ENCODE peak calls at places on chromosomes 2 and 18, in four cellular contexts. H is AG09319, O is cardiac muscle cell, I is PC-3. C is an unnamed sample.
A peak's percentile ranks its signal among the peaks of the same experiment; 100 is the strongest.

GRCh38 chr2:238379096-238379810 is 47.5 kb upstream of the ASB1 start:
- DNase-seq in O (no peak), H (no peak), I (peak; percentile 37), C (no peak)

GRCh38 chr18:361941-362913 is 94.4 kb upstream of the THOC1 start:
- DNase-seq in H (peak; percentile 96), I (peak; percentile 17), O (peak; percentile 53), C (no peak)

GRCh38 chr2:160984426-160985077 is 175.7 kb upstream of the TANK start:
- DNase-seq in O (peak; percentile 84), H (no peak), I (no peak), C (no peak)

GRCh38 chr18:51235011-51235789 is 37.7 kb upstream of the MEX3C start:
- DNase-seq in O (no peak), H (no peak), I (peak; percentile 3), C (no peak)

GRCh38 chr2:62814132-62814531 is 108.6 kb downstream of the EHBP1 start:
- DNase-seq in O (no peak), H (peak; percentile 4), I (no peak), C (no peak)

GRCh38 chr2:80288576-80288975 is 16.0 kb downstream of the LRRTM1 start:
- DNase-seq in I (no peak), H (no peak), O (peak; percentile 47), C (no peak)

GRCh38 chr2:127254386-127254981 is 34.4 kb upstream of the CYP27C1 start:
- DNase-seq in I (peak; percentile 55), H (no peak), O (no peak), C (no peak)

GRCh38 chr2:64716569-64716968 is 62.9 kb upstream of the SERTAD2 start:
- DNase-seq in I (no peak), O (no peak), H (no peak), C (no peak)

GRCh38 chr2:186518945-186519344 is 32.9 kb downstream of the ZC3H15 start:
- DNase-seq in O (no peak), I (no peak), H (no peak), C (no peak)

GRCh38 chr2:24971300-24971549 is 530 bp downstream of the DNAJC27 start:
- DNase-seq in I (no peak), H (no peak), O (no peak), C (no peak)

GRCh38 chr2:27647289-27647688 is 16.1 kb downstream of the SUPT7L start:
- DNase-seq in I (no peak), O (no peak), H (no peak), C (no peak)

GRCh38 chr2:56232912-56233311 is 49.1 kb downstream of the CCDC85A start:
- DNase-seq in O (no peak), H (no peak), I (no peak), C (no peak)

GRCh38 chr2:177604291-177605065 is 211.9 kb downstream of the AGPS start:
- DNase-seq in H (peak; percentile 61), O (peak; percentile 69), I (peak; percentile 76), C (no peak)

GRCh38 chr2:170498559-170498958 is 216.6 kb upstream of the SP5 start:
- DNase-seq in O (no peak), I (no peak), H (no peak), C (no peak)

GRCh38 chr2:217618744-217619143 is 384.1 kb downstream of the TNS1 start:
- DNase-seq in H (no peak), I (no peak), O (no peak), C (no peak)

GRCh38 chr2:227324671-227325055 is 388 bp upstream of the MFF start:
- DNase-seq in I (no peak), O (no peak), H (no peak), C (no peak)

GRCh38 chr2:223042704-223043118 is 9.3 kb upstream of the KCNE4 start:
- DNase-seq in I (peak; percentile 77), O (no peak), H (no peak), C (no peak)

GRCh38 chr2:25030702-25031101 is 11.2 kb upstream of the EFR3B start:
- DNase-seq in I (no peak), O (no peak), H (no peak), C (no peak)

GRCh38 chr18:28961669-28962228 is 784.8 kb upstream of the CDH2 start:
- DNase-seq in I (peak; percentile 73), O (peak; percentile 71), H (no peak), C (no peak)

GRCh38 chr2:106575955-106576354 is 88.8 kb downstream of the CD8B2 start:
- DNase-seq in I (no peak), H (peak; percentile 7), O (peak; percentile 57), C (no peak)

GRCh38 chr2:69223759-69224494 is 163.1 kb downstream of the GFPT1 start:
- DNase-seq in H (no peak), I (peak; percentile 26), O (no peak), C (no peak)

GRCh38 chr2:239107936-239108335 is 260.1 kb downstream of the TWIST2 start:
- DNase-seq in H (no peak), O (no peak), I (no peak), C (no peak)

GRCh38 chr2:123738643-123739042 is 286.4 kb upstream of the CNTNAP5 start:
- DNase-seq in I (peak; percentile 94), H (no peak), O (no peak), C (no peak)

GRCh38 chr2:222613715-222614331 is 42.1 kb downstream of the FARSB start:
- DNase-seq in H (no peak), I (peak; percentile 61), O (peak; percentile 60), C (no peak)

GRCh38 chr2:45984896-45985488 is 312.2 kb upstream of the EPAS1 start:
- DNase-seq in O (no peak), H (no peak), I (no peak), C (no peak)

GRCh38 chr18:11951390-11951851 is 29.9 kb upstream of the IMPA2 start:
- DNase-seq in I (no peak), O (peak; percentile 18), H (no peak), C (no peak)

GRCh38 chr2:23021311-23022120 is 363.5 kb upstream of the KLHL29 start:
- DNase-seq in H (no peak), I (no peak), O (no peak), C (no peak)

GRCh38 chr2:85244798-85245197 is 83.0 kb downstream of the TGOLN2 start:
- DNase-seq in O (no peak), H (no peak), I (no peak), C (no peak)

GRCh38 chr2:169066817-169067356 is 2.5 kb upstream of the DHRS9 start:
- DNase-seq in O (no peak), I (no peak), H (no peak), C (no peak)

GRCh38 chr2:52391576-52391975 is 1359.6 kb upstream of the NRXN1 start:
- DNase-seq in I (no peak), O (no peak), H (no peak), C (no peak)

GRCh38 chr2:173415663-173416469 is 61.2 kb downstream of the CDCA7 start:
- DNase-seq in H (no peak), O (no peak), I (no peak), C (no peak)

GRCh38 chr2:69589973-69590652 is 53.4 kb downstream of the AAK1 start:
- DNase-seq in I (no peak), H (no peak), O (no peak), C (no peak)

GRCh38 chr2:85314884-85315242 is 12.9 kb downstream of the TGOLN2 start:
- DNase-seq in O (no peak), H (no peak), I (no peak), C (no peak)

GRCh38 chr18:32661486-32662299 is 111.1 kb downstream of the KLHL14 start:
- DNase-seq in H (no peak), O (no peak), I (peak; percentile 51), C (no peak)

GRCh38 chr2:238596571-238597551 is 170.1 kb downstream of the ASB1 start:
- DNase-seq in H (peak; percentile 83), I (peak; percentile 94), O (no peak), C (no peak)

GRCh38 chr18:23302852-23303527 is 150.1 kb upstream of the RIOK3 start:
- DNase-seq in I (no peak), H (peak; percentile 49), O (no peak), C (no peak)

GRCh38 chr2:47653909-47654789 is 128.8 kb upstream of the MSH6 start:
- DNase-seq in I (peak; percentile 75), H (no peak), O (peak; percentile 60), C (no peak)
- TF ChIP-seq CTCF in I (peak; percentile 66), H (peak; percentile 6), O (peak; percentile 72), C (no peak)

DNA sequence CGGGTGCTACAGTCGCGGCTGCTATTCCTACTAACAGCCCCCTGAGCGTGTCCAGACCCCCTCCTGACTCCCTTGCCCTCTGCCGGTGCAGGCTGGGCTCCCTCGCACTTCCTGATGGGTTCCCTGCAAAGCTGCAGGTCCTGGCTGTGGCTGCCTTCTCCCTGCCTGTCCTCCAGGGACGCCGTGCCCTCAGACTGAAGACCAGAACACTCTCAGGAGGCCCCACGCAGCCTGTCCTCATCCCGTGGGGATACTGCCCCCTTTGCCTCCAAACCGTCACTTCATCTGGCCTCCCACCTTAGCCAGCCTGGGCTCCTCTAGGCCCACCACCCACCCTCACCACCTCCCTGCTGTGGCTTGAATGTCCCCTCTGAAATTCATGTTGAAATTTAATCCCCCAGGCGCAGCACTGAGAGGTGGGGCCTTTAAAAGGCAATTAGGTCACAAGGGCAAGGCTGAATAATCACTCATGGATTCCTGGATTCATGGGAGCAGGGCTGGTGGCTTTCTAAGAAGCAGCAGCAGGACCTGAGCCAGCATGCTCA is 198.2 kb downstream of the SEPTIN10 start:
- DNase-seq in H (no peak), O (peak; percentile 23), I (no peak), C (no peak)
- TF ChIP-seq CTCF in H (no peak), O (no peak), I (no peak), C (no peak)

GRCh38 chr18:73677458-73677857 is 470.2 kb downstream of the FBXO15 start:
- DNase-seq in O (no peak), H (no peak), I (no peak), C (no peak)
- TF ChIP-seq CTCF in O (no peak), H (no peak), I (no peak), C (no peak)

GRCh38 chr2:7661532-7661931 is 744.3 kb downstream of the RNF144A start:
- DNase-seq in H (no peak), O (no peak), I (no peak), C (no peak)

GRCh38 chr2:7655629-7656028 is 738.4 kb downstream of the RNF144A start:
- DNase-seq in I (no peak), H (no peak), O (no peak), C (no peak)

GRCh38 chr2:7660816-7661215 is 743.6 kb downstream of the RNF144A start:
- DNase-seq in I (no peak), H (no peak), O (no peak), C (no peak)

GRCh38 chr2:7653617-7654016 is 736.4 kb downstream of the RNF144A start:
- DNase-seq in H (no peak), I (no peak), O (no peak), C (no peak)

GRCh38 chr2:7658486-7658885 is 741.3 kb downstream of the RNF144A start:
- DNase-seq in I (no peak), O (no peak), H (no peak), C (no peak)
- TF ChIP-seq CTCF in I (peak; percentile 9), O (no peak), H (no peak), C (no peak)

GRCh38 chr2:41791523-41791922 is 256.3 kb upstream of the PKDCC start:
- DNase-seq in O (peak; percentile 80), H (no peak), I (peak; percentile 48), C (no peak)
- TF ChIP-seq CTCF in O (no peak), H (no peak), I (no peak), C (no peak)

GRCh38 chr2:159939946-159940345 is 122.5 kb downstream of the PLA2R1 start:
- DNase-seq in O (peak; percentile 15), I (peak; percentile 52), H (no peak), C (no peak)
- TF ChIP-seq CTCF in O (peak; percentile 45), I (peak; percentile 75), H (peak; percentile 38), C (no peak)